ENCODE peak calls at places on chromosomes 11 and 22, in six cellular contexts. I is GM23338, T is suprapubic skin, R is heart left ventricle, H is psoas muscle, V is A549. A is an unnamed sample.

GRCh38 chr11:9310485-9310884 is 3.9 kb downstream of the TMEM41B start:
- DNase-seq in I (no peak), T (no peak), R (no peak), H (no peak), V (no peak), A (no peak)

GRCh38 chr22:50173983-50174355 is 3.4 kb downstream of the PANX2 start:
- DNase-seq in I (no peak), T (no peak), R (peak; percentile 48), H (no peak), V (no peak), A (no peak)

GRCh38 chr22:18065256-18065655 is 12.5 kb upstream of the PEX26 start:
- DNase-seq in I (peak; percentile 43), T (no peak), R (no peak), H (no peak), V (no peak), A (no peak)

GRCh38 chr11:111554532-111554931 is 14.0 kb downstream of the LAYN start:
- DNase-seq in I (no peak), T (no peak), R (no peak), H (no peak), V (no peak), A (no peak)

GRCh38 chr11:47376543-47377371 is 1.6 kb downstream of the SPI1 start:
- DNase-seq in I (peak; percentile 37), T (no peak), R (peak; percentile 84), H (peak; percentile 69), V (no peak), A (no peak)

GRCh38 chr11:119192111-119192510 is 6.8 kb downstream of the NHERF4 start:
- DNase-seq in I (no peak), T (no peak), R (no peak), H (no peak), V (no peak), A (no peak)

GRCh38 chr11:23688835-23689234 is 808.0 kb upstream of the LUZP2 start:
- DNase-seq in I (no peak), T (no peak), R (no peak), H (no peak), V (no peak), A (no peak)

GRCh38 chr22:38205261-38206128 is 3.7 kb downstream of the MAFF start:
- DNase-seq in I (no peak), T (no peak), R (peak; percentile 86), H (peak; percentile 92), V (no peak), A (peak; percentile 67)

GRCh38 chr11:132992838-132993680 is 539.2 kb downstream of the OPCML start:
- DNase-seq in I (peak; percentile 57), T (no peak), R (no peak), H (no peak), V (no peak), A (no peak)

GRCh38 chr11:27183672-27184457 is 143.2 kb downstream of the BBOX1 start:
- DNase-seq in I (peak; percentile 82), T (no peak), R (no peak), H (no peak), V (peak; percentile 33), A (peak; percentile 53)

GRCh38 chr11:6828103-6828502 is 17.4 kb upstream of the OR10A5 start:
- DNase-seq in I (no peak), T (no peak), R (no peak), H (no peak), V (no peak), A (no peak)

GRCh38 chr11:99098258-99098657 is 77.5 kb downstream of the CNTN5 start:
- DNase-seq in I (no peak), T (no peak), R (no peak), H (no peak), V (no peak), A (no peak)

GRCh38 chr22:32701021-32701420 is 100.5 kb upstream of the TIMP3 start:
- DNase-seq in I (no peak), T (no peak), R (no peak), H (no peak), V (no peak), A (no peak)

GRCh38 chr11:27349919-27350318 is 13.1 kb downstream of the CCDC34 start:
- DNase-seq in I (no peak), T (no peak), R (no peak), H (no peak), V (no peak), A (no peak)

GRCh38 chr11:94932503-94932902 is 40.9 kb downstream of the CWC15 start:
- DNase-seq in I (no peak), T (no peak), R (no peak), H (no peak), V (no peak), A (no peak)

GRCh38 chr22:40976866-40977700 is 25.9 kb downstream of the RBX1 start:
- DNase-seq in I (no peak), T (no peak), R (no peak), H (no peak), V (no peak), A (no peak)

GRCh38 chr11:13328276-13328675 is 50.7 kb downstream of the BMAL1 start:
- DNase-seq in I (no peak), T (no peak), R (no peak), H (no peak), V (no peak), A (no peak)

GRCh38 chr11:125270711-125271110 is 106.2 kb downstream of the PKNOX2 start:
- DNase-seq in I (no peak), T (no peak), R (no peak), H (no peak), V (no peak), A (no peak)

GRCh38 chr11:131677832-131678470 is 307.5 kb downstream of the NTM start:
- DNase-seq in I (peak; percentile 57), T (peak; percentile 69), R (no peak), H (no peak), V (no peak), A (no peak)

GRCh38 chr11:85694385-85694980 is 8.5 kb upstream of the CCDC89 start:
- DNase-seq in I (peak; percentile 55), T (no peak), R (no peak), H (no peak), V (peak; percentile 31), A (no peak)

GRCh38 chr11:83819936-83820549 is 533.9 kb upstream of the CCDC90B start:
- DNase-seq in I (peak; percentile 58), T (no peak), R (no peak), H (no peak), V (peak; percentile 41), A (no peak)

GRCh38 chr11:36186797-36187196 is 102.4 kb downstream of the COMMD9 start:
- DNase-seq in I (no peak), T (no peak), R (no peak), H (no peak), V (no peak), A (no peak)

GRCh38 chr22:33049125-33049729 is 9.0 kb downstream of the SYN3 start:
- DNase-seq in I (peak; percentile 91), T (peak; percentile 88), R (no peak), H (peak; percentile 81), V (peak; percentile 31), A (peak; percentile 83)

GRCh38 chr11:121810291-121810690 is 305.7 kb downstream of the BLID start:
- DNase-seq in I (no peak), T (no peak), R (no peak), H (no peak), V (no peak), A (no peak)

DNA sequence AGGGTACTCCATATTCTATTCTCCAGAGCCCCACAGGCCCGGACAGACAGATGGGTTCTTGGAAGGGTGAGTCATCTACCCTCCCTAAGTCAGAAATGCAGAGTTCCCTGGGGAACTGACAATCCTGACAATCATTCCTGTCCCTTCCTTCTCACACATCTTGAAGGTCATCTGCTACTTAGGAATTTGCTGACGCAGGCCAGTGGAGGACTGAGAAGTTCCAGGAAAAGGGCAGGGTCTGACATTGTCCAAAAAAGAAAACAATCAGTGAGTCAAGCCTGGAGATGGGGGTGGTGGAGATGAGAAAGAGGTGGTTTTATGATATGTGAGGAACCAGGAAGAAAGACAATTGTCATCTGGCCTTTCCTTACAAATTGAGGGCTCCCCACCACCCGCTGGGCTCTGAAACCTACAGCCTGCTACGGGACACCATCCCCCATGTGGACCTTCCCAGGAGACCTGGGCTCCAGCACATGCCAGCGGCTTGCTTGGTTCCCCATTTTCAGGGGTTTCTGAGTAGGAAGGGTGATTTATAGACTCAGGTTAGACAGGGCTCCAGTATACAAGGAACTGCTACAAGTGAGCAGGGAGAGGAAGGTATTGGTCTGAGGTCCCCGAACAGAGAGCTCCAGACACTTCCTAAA is 12.9 kb downstream of the CD59 start:
- DNase-seq in I (no peak), T (no peak), R (no peak), H (peak; percentile 56), V (peak; percentile 73), A (no peak)
- H3K4me1 ChIP-seq in I (no peaks in the 10 kb centered on the region), T (peaks cover 81% of the 10 kb centered on the region), R (peaks cover 40% of the 10 kb centered on the region), H (peaks cover 85% of the 10 kb centered on the region), V (peaks cover 62% of the 10 kb centered on the region), A (peaks cover 42% of the 10 kb centered on the region)

DNA sequence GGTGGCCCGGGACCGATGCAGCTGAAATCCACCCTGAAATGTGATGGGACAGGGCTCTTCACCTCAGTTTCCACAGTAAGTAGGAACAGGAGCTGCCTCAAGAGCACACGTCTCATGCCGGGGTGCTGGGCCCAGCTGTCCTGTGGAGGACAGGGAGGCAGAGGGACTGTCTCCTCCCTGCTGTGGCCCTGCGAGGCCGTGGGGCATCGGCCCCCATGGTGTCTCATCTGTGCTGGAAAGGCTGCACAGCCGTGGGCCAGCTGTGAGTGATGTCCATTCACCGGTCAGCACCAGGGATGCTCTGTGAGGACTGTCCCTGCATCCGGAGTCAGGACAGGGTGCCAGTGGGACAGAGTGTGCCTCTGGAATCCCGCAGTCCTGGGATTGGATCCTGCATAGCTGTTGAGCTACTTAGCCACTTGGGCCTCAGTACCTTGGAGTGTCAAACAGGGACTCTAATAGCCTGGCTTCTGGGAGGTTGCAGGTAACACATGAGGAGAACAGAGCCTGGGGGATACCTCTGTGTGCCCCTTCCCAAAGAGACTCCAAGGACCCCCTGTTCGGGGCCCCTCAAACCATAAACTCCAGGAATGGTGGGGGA is 16.5 kb downstream of the TRPM5 start:
- DNase-seq in I (no peak), T (no peak), R (peak; percentile 45), H (no peak), V (no peak), A (no peak)
- H3K4me1 ChIP-seq in I (no peaks in the 10 kb centered on the region), T (peaks cover 6% of the 10 kb centered on the region), R (no peaks in the 10 kb centered on the region), H (no peaks in the 10 kb centered on the region), V (no peaks in the 10 kb centered on the region), A (no peaks in the 10 kb centered on the region)

DNA sequence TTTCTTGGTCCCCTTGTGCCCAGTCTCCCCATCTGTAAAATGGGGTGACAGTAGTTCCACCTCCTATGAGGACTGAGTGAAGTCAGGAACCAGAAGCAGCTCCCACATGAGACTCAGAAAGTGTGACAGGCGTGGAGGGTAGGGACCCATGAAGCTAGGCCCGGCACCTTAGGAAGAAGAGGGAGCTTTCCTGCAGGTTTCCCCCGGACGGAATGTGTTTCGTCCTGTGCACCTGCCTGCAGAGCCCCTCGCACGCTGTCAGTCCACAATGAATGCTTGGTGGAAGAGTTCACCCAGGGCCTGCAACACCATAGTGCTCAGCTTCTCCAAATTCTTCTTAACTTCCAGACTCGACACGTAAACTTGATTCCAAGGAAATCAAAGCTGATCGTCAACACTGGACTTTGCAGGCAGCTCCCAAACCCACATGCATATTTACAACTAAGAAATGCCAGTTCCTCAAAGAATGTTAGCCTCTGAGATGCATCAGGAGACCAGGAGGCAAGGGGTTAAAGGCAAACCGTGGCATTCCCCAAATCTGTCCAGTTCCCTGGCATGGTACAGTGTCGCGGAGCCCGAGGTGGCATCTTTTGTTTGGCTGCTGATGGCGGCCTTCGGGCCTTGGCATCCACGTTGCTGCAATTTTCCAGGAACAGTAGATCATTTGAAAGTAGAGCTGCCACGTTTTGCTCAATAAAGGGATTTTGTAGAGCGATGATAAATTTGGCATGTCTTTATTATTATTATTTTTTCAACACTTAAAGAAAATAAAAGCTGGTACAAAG is 15.4 kb downstream of the LRP5 start:
- DNase-seq in I (no peak), T (no peak), R (no peak), H (no peak), V (no peak), A (no peak)
- H3K4me1 ChIP-seq in I (peaks cover 50% of the 10 kb centered on the region), T (peaks cover 59% of the 10 kb centered on the region), R (peaks cover 16% of the 10 kb centered on the region), H (peaks cover 35% of the 10 kb centered on the region), V (peaks cover 13% of the 10 kb centered on the region), A (peaks cover 55% of the 10 kb centered on the region)

GRCh38 chr11:43585877-43586608 is 94.5 kb upstream of the HSD17B12 start:
- DNase-seq in I (peak; percentile 37), T (no peak), R (no peak), H (no peak), V (no peak), A (no peak)
- H3K4me1 ChIP-seq in I (peaks cover 28% of the 10 kb centered on the region), T (peaks cover 8% of the 10 kb centered on the region), R (no peaks in the 10 kb centered on the region), H (peaks cover 15% of the 10 kb centered on the region), V (peaks cover 2% of the 10 kb centered on the region), A (no peaks in the 10 kb centered on the region)